ENCODE peak calls at places on chromosome 15, in eight cellular contexts. W is breast epithelium, L is heart left ventricle, A is GM12878, H is right lobe of liver, X is body of pancreas, J is erythroblast, V is IMR-90. K is an unnamed sample.

GRCh38 chr15:90684281-90684680 is 32.9 kb upstream of the BLM start:
- DNase-seq in H (no peak), A (no peak), V (no peak), W (no peak), J (no peak), L (no peak), X (no peak), K (peak)

GRCh38 chr15:48559270-48559669 is 86.2 kb downstream of the FBN1 start:
- DNase-seq in A (no peak), L (no peak), X (no peak), W (no peak), J (no peak), H (no peak), V (peak), K (peak)

GRCh38 chr15:100635406-100636071 is 33.1 kb downstream of the ASB7 start:
- DNase-seq in W (no peak), V (no peak), A (no peak), H (no peak), J (no peak), X (no peak), L (no peak), K (no peak)

GRCh38 chr15:71469393-71469792 is 341.0 kb upstream of the NR2E3 start:
- DNase-seq in W (no peak), A (no peak), X (no peak), H (no peak), J (no peak), L (no peak), V (peak), K (no peak)

GRCh38 chr15:43795997-43796396 is 3.9 kb downstream of the SERF2 start:
- DNase-seq in V (no peak), H (no peak), J (no peak), L (no peak), A (no peak), W (no peak), X (no peak), K (no peak)

GRCh38 chr15:52200831-52201365 is 9.7 kb upstream of the GNB5 start:
- DNase-seq in L (no peak), H (no peak), X (no peak), A (no peak), W (no peak), J (no peak), V (no peak), K (no peak)

GRCh38 chr15:20356444-20357138 is 185.0 kb downstream of the GOLGA6L6 start:
- DNase-seq in X (peak), V (no peak), A (no peak), W (peak), J (no peak), H (peak), L (peak), K (peak)

GRCh38 chr15:43484455-43484854 is 8.5 kb downstream of the TP53BP1 start:
- DNase-seq in A (no peak), X (no peak), L (no peak), J (peak), V (no peak), W (no peak), H (no peak), K (no peak)

GRCh38 chr15:83767786-83768185 is 113.9 kb downstream of the ADAMTSL3 start:
- DNase-seq in H (no peak), V (peak), X (no peak), J (no peak), L (no peak), W (no peak), A (no peak), K (no peak)

GRCh38 chr15:94061041-94061440 is 170.3 kb upstream of the MCTP2 start:
- DNase-seq in J (no peak), L (no peak), A (no peak), W (no peak), H (no peak), X (no peak), V (peak), K (no peak)

GRCh38 chr15:52162260-52162659 is 28.9 kb downstream of the GNB5 start:
- DNase-seq in L (no peak), J (no peak), H (no peak), A (no peak), V (peak), W (no peak), X (no peak), K (no peak)

GRCh38 chr15:60591491-60592385 is 112.8 kb upstream of the ICE2 start:
- DNase-seq in X (peak), A (no peak), J (peak), H (peak), L (peak), W (no peak), V (no peak), K (peak)

GRCh38 chr15:77697893-77698292 is 65.2 kb upstream of the LINGO1 start:
- DNase-seq in X (no peak), V (no peak), W (no peak), J (no peak), L (no peak), A (no peak), H (no peak), K (no peak)

GRCh38 chr15:39594056-39594763 is 13.3 kb downstream of the THBS1 start:
- DNase-seq in J (no peak), X (no peak), A (no peak), W (no peak), L (no peak), V (peak), H (no peak), K (no peak)

GRCh38 chr15:86773766-86774165 is 694.1 kb downstream of the AGBL1 start:
- DNase-seq in H (no peak), L (no peak), V (no peak), J (no peak), W (no peak), X (no peak), A (no peak), K (no peak)

GRCh38 chr15:62988701-62989100 is 53.8 kb upstream of the TPM1 start:
- DNase-seq in J (no peak), X (no peak), L (no peak), V (no peak), H (no peak), A (no peak), W (no peak), K (no peak)

GRCh38 chr15:60351066-60351465 is 46.7 kb downstream of the ANXA2 start:
- DNase-seq in A (no peak), V (no peak), X (no peak), L (no peak), W (no peak), J (no peak), H (no peak), K (no peak)

GRCh38 chr15:88833688-88834087 is 30.5 kb downstream of the ACAN start:
- DNase-seq in X (no peak), W (no peak), A (no peak), L (no peak), J (no peak), V (no peak), H (no peak), K (no peak)

GRCh38 chr15:69472575-69472974 is 20.0 kb downstream of the RPLP1 start:
- DNase-seq in J (no peak), A (no peak), W (peak), X (no peak), L (no peak), H (no peak), V (no peak), K (no peak)

GRCh38 chr15:23823508-23823907 is 136.4 kb upstream of the NDN start:
- DNase-seq in J (peak), X (no peak), L (no peak), A (no peak), H (no peak), V (no peak), W (no peak), K (no peak)

GRCh38 chr15:68479406-68479805 is 47.4 kb upstream of the ITGA11 start:
- DNase-seq in W (no peak), L (peak), A (no peak), X (no peak), V (peak), J (no peak), H (no peak), K (peak)

GRCh38 chr15:39321977-39322376 is 258.9 kb upstream of the THBS1 start:
- DNase-seq in H (no peak), A (no peak), W (no peak), X (no peak), J (no peak), V (peak), L (no peak), K (no peak)

GRCh38 chr15:100889359-100890058 is 9.9 kb downstream of the ALDH1A3 start:
- DNase-seq in A (no peak), J (no peak), W (peak), X (peak), L (peak), H (no peak), V (peak), K (peak)

GRCh38 chr15:33915571-33916407 is 52.5 kb upstream of the CHRM5 start:
- DNase-seq in H (no peak), W (no peak), L (no peak), V (no peak), J (peak), A (no peak), X (no peak), K (no peak)

GRCh38 chr15:58057559-58057958 is 8.0 kb downstream of the ALDH1A2 start:
- DNase-seq in H (no peak), W (no peak), X (no peak), V (no peak), J (no peak), L (no peak), A (no peak), K (no peak)

GRCh38 chr15:93330862-93331544 is 242.0 kb upstream of the RGMA start:
- DNase-seq in L (no peak), X (no peak), A (no peak), W (no peak), H (no peak), V (no peak), J (no peak), K (no peak)

GRCh38 chr15:88391700-88392099 is 75.5 kb downstream of the MRPL46 start:
- DNase-seq in V (no peak), H (no peak), J (no peak), A (no peak), W (no peak), L (no peak), X (no peak), K (no peak)

GRCh38 chr15:77120576-77120975 is 49.7 kb upstream of the TSPAN3 start:
- DNase-seq in V (no peak), H (no peak), X (no peak), W (no peak), L (no peak), A (no peak), J (no peak), K (no peak)

GRCh38 chr15:89165677-89166076 is 55.7 kb downstream of the RLBP1 start:
- DNase-seq in X (no peak), V (peak), H (no peak), L (no peak), W (no peak), J (no peak), A (no peak), K (no peak)

GRCh38 chr15:34185666-34186065 is 24.2 kb downstream of the KATNBL1 start:
- DNase-seq in W (no peak), H (no peak), X (no peak), J (no peak), L (no peak), V (no peak), A (no peak), K (no peak)

GRCh38 chr15:98745179-98745578 is 96.8 kb downstream of the IGF1R start:
- DNase-seq in V (no peak), L (no peak), J (no peak), W (no peak), A (no peak), X (no peak), H (no peak), K (no peak)

GRCh38 chr15:77907824-77908751 is 169.4 kb downstream of the TBC1D2B start:
- DNase-seq in H (peak), A (no peak), X (peak), J (peak), V (peak), L (peak), W (no peak), K (no peak)

GRCh38 chr15:27757050-27757449 is 342.1 kb downstream of the OCA2 start:
- DNase-seq in X (no peak), W (no peak), L (no peak), V (no peak), H (no peak), J (no peak), A (no peak), K (no peak)

GRCh38 chr15:39976291-39977274 is 42.7 kb downstream of the EIF2AK4 start:
- DNase-seq in L (peak), V (peak), A (no peak), W (peak), H (peak), J (peak), X (peak), K (peak)

GRCh38 chr15:38696120-38696727 is 131.6 kb upstream of the RASGRP1 start:
- DNase-seq in W (no peak), J (peak), H (no peak), V (peak), X (no peak), L (no peak), A (no peak), K (no peak)

GRCh38 chr15:88131937-88132336 is 124.6 kb downstream of the NTRK3 start:
- DNase-seq in W (no peak), H (no peak), X (no peak), V (no peak), L (no peak), J (no peak), A (no peak), K (no peak)

GRCh38 chr15:27465213-27465612 is 494.2 kb downstream of the GABRG3 start:
- DNase-seq in A (no peak), V (no peak), H (no peak), X (no peak), J (no peak), W (no peak), L (no peak), K (no peak)

GRCh38 chr15:45495588-45495987 is 27.0 kb downstream of the SLC30A4 start:
- DNase-seq in H (no peak), W (no peak), J (no peak), A (no peak), V (no peak), L (no peak), X (no peak), K (no peak)

GRCh38 chr15:45497261-45497660 is 25.3 kb downstream of the SLC30A4 start:
- DNase-seq in H (no peak), A (no peak), X (no peak), V (no peak), W (no peak), J (no peak), L (no peak), K (no peak)

GRCh38 chr15:45498701-45499100 is 23.9 kb downstream of the SLC30A4 start:
- DNase-seq in V (no peak), L (no peak), W (no peak), A (no peak), H (no peak), X (no peak), J (no peak), K (no peak)

GRCh38 chr15:45496658-45497057 is 25.9 kb downstream of the SLC30A4 start:
- DNase-seq in J (no peak), H (no peak), A (no peak), L (no peak), V (no peak), X (no peak), W (no peak), K (no peak)

DNA sequence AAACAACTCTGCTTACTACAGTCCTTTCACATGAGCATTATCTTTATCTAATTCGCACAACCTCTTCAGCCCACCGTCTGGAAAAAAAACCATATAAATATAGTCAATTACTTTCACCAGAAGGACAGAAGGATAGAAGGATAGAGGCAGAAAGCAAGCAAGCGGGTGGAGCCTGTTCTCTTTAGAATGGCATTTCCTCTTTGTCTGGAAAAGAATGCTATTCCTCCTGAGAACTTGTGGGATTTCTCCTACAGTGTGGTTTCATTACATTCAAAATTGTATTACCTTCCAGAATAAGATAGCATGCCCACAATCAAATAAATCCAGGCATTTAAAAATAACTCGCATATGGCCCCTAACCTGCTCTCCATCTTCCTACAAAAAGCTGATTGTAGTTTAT is 23.1 kb downstream of the SLC30A4 start:
- DNase-seq in X (no peak), A (no peak), J (no peak), V (no peak), L (no peak), W (no peak), H (no peak), K (no peak)
- TF ChIP-seq POLR2A in X (no peak), A (no peak), J (no peak), V (no peak), L (no peak), W (no peak), H (no peak), K (no peak)

DNA sequence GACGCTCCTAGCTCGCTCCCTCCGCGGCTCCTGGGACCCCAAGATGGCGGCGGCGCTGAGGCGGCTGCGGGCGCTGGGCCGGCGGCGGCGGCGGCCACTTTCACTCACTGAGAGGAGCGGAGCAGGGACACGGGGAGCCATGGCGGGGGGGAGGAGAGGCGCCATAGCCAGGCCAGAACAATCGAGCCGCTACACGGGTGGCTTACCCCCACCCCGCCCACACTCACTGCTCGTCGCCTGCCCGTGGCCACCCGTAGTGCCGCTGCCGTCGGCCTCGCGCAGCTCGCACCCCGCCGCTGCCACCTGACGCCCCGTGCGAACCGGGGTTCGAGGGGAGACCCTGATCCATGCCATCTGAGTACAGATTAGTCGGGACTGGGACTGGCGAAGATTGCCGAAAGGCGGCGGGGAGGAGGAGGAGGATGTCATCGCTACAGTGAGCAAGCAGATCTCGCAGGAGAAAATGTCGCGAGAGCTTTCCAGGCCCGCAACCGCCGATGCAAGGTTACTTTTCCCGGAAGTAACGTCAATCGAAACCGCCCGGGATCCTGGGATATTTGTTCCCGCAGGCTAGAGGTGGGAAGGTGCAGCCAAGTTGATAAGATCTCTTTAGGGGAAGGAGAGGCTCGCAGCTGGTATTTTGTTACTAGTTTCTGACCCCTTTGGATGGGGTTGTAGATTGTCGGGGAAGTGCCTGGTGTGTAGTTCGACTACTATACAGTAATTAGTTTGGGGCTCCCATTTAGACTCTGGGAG is at the start of gene INO80:
- DNase-seq in W (peak), V (peak), X (peak), H (peak), A (peak), L (peak), J (peak), K (peak)
- TF ChIP-seq POLR2A in W (peak), V (peak), X (peak), H (peak), A (peak), L (no peak), J (peak), K (peak)

GRCh38 chr15:80588801-80589200 is 106.3 kb upstream of the ABHD17C start:
- DNase-seq in X (no peak), V (peak), W (no peak), L (no peak), J (peak), A (no peak), H (no peak), K (no peak)
- TF ChIP-seq POLR2A in X (no peak), V (peak), W (no peak), L (no peak), J (no peak), A (no peak), H (no peak), K (no peak)

GRCh38 chr15:67068724-67069400 is 3.5 kb downstream of the SMAD3 start:
- DNase-seq in W (no peak), X (no peak), A (no peak), V (peak), J (peak), L (no peak), H (no peak), K (no peak)

GRCh38 chr15:67066041-67067021 is 929 bp downstream of the SMAD3 start:
- DNase-seq in V (peak), H (no peak), J (peak), L (peak), X (peak), W (no peak), A (no peak), K (peak)

GRCh38 chr15:67065531-67066005 is at the start of gene SMAD3:
- DNase-seq in A (no peak), X (peak), W (peak), V (peak), J (peak), H (peak), L (peak), K (peak)

GRCh38 chr15:67067930-67068542 is 2.6 kb downstream of the SMAD3 start:
- DNase-seq in A (no peak), V (peak), L (no peak), W (no peak), X (no peak), H (no peak), J (peak), K (no peak)

GRCh38 chr15:67067161-67067853 is 1.9 kb downstream of the SMAD3 start:
- DNase-seq in L (no peak), H (no peak), A (no peak), X (no peak), V (peak), J (peak), W (no peak), K (peak)
- TF ChIP-seq POLR2A in L (no peak), H (no peak), A (peak), X (no peak), V (peak), J (no peak), W (no peak), K (no peak)

GRCh38 chr15:78985859-78986470 is 41.1 kb upstream of the CTSH start:
- DNase-seq in W (no peak), J (no peak), H (no peak), L (no peak), X (no peak), V (no peak), A (no peak), K (no peak)

GRCh38 chr15:78990278-78990677 is 45.4 kb upstream of the CTSH start:
- DNase-seq in H (no peak), V (no peak), L (no peak), J (no peak), W (no peak), X (no peak), A (no peak), K (no peak)

GRCh38 chr15:78987891-78988360 is 43.1 kb upstream of the CTSH start:
- DNase-seq in A (no peak), J (no peak), X (no peak), L (no peak), W (no peak), V (no peak), H (no peak), K (no peak)

GRCh38 chr15:78989701-78990248 is 44.9 kb upstream of the CTSH start:
- DNase-seq in V (no peak), X (no peak), A (no peak), L (no peak), J (no peak), W (no peak), H (no peak), K (no peak)

GRCh38 chr15:78988361-78988911 is 43.6 kb upstream of the CTSH start:
- DNase-seq in V (peak), X (peak), W (peak), A (peak), H (no peak), L (peak), J (no peak), K (peak)
- TF ChIP-seq POLR2A in V (no peak), X (no peak), W (no peak), A (no peak), H (no peak), L (no peak), J (no peak), K (no peak)

GRCh38 chr15:73994419-73994883 is at the start of gene PML:
- DNase-seq in H (peak), X (peak), W (peak), L (peak), J (peak), V (peak), A (peak), K (peak)
- TF ChIP-seq POLR2A in H (peak), X (peak), W (no peak), L (peak), J (peak), V (peak), A (peak), K (peak)

K was measured in uterus.